ENCODE peak calls at places on chromosome 7, in eight cellular contexts. One of them, this sample, is unnamed.

GRCh38 chr7:123643495-123644428 is 11.9 kb upstream of the LMOD2 start:
- DNase-seq in HEK293T: peak
- DNase-seq in HAP-1: peak
- DNase-seq in cardiac muscle cell: peak
- DNase-seq in cardiac fibroblast: peak
- DNase-seq in mesothelial cell of epicardium: no peak
- DNase-seq in Caco-2: peak
- DNase-seq in WTC11: peak
- DNase-seq in this sample: peak

GRCh38 chr7:103636153-103636552 is 190.1 kb upstream of the SLC26A5 start:
- DNase-seq in mesothelial cell of epicardium: no peak
- DNase-seq in cardiac muscle cell: no peak
- DNase-seq in HEK293T: no peak
- DNase-seq in cardiac fibroblast: peak
- DNase-seq in WTC11: no peak
- DNase-seq in HAP-1: no peak
- DNase-seq in Caco-2: no peak
- DNase-seq in this sample: no peak

GRCh38 chr7:159146084-159146858 is 1.6 kb upstream of the VIPR2 start:
- DNase-seq in cardiac muscle cell: no peak
- DNase-seq in HEK293T: no peak
- DNase-seq in cardiac fibroblast: no peak
- DNase-seq in mesothelial cell of epicardium: no peak
- DNase-seq in HAP-1: no peak
- DNase-seq in WTC11: no peak
- DNase-seq in Caco-2: no peak
- DNase-seq in this sample: no peak

GRCh38 chr7:157708896-157709295 is 372.1 kb downstream of the DNAJB6 start:
- DNase-seq in cardiac fibroblast: no peak
- DNase-seq in HEK293T: no peak
- DNase-seq in mesothelial cell of epicardium: no peak
- DNase-seq in cardiac muscle cell: no peak
- DNase-seq in WTC11: no peak
- DNase-seq in Caco-2: no peak
- DNase-seq in HAP-1: no peak
- DNase-seq in this sample: no peak

GRCh38 chr7:140456627-140457051 is 22.7 kb downstream of the MKRN1 start:
- DNase-seq in cardiac muscle cell: no peak
- DNase-seq in HEK293T: no peak
- DNase-seq in HAP-1: no peak
- DNase-seq in mesothelial cell of epicardium: no peak
- DNase-seq in cardiac fibroblast: no peak
- DNase-seq in WTC11: no peak
- DNase-seq in Caco-2: no peak
- DNase-seq in this sample: no peak

GRCh38 chr7:24334012-24334411 is 50.0 kb downstream of the NPY start:
- DNase-seq in HEK293T: no peak
- DNase-seq in cardiac fibroblast: no peak
- DNase-seq in cardiac muscle cell: no peak
- DNase-seq in HAP-1: no peak
- DNase-seq in WTC11: no peak
- DNase-seq in mesothelial cell of epicardium: no peak
- DNase-seq in Caco-2: no peak
- DNase-seq in this sample: no peak

GRCh38 chr7:143884978-143885559 is 16.9 kb downstream of the TCAF1 start:
- DNase-seq in cardiac muscle cell: peak
- DNase-seq in HEK293T: no peak
- DNase-seq in mesothelial cell of epicardium: peak
- DNase-seq in HAP-1: no peak
- DNase-seq in cardiac fibroblast: peak
- DNase-seq in Caco-2: no peak
- DNase-seq in WTC11: peak
- DNase-seq in this sample: peak

GRCh38 chr7:30727061-30727945 is 24.6 kb upstream of the INMT start:
- DNase-seq in WTC11: no peak
- DNase-seq in cardiac muscle cell: no peak
- DNase-seq in mesothelial cell of epicardium: no peak
- DNase-seq in HEK293T: no peak
- DNase-seq in Caco-2: no peak
- DNase-seq in HAP-1: no peak
- DNase-seq in cardiac fibroblast: no peak
- DNase-seq in this sample: peak

GRCh38 chr7:128164061-128164954 is 76.8 kb upstream of the LEP start:
- DNase-seq in HEK293T: no peak
- DNase-seq in mesothelial cell of epicardium: no peak
- DNase-seq in cardiac fibroblast: peak
- DNase-seq in cardiac muscle cell: no peak
- DNase-seq in WTC11: peak
- DNase-seq in HAP-1: no peak
- DNase-seq in Caco-2: peak
- DNase-seq in this sample: peak

GRCh38 chr7:66140924-66141323 is 26.3 kb downstream of the CRCP start:
- DNase-seq in cardiac muscle cell: peak
- DNase-seq in HEK293T: peak
- DNase-seq in cardiac fibroblast: peak
- DNase-seq in HAP-1: peak
- DNase-seq in WTC11: peak
- DNase-seq in Caco-2: peak
- DNase-seq in mesothelial cell of epicardium: peak
- DNase-seq in this sample: peak

GRCh38 chr7:8089036-8089780 is 120.6 kb downstream of the GLCCI1 start:
- DNase-seq in WTC11: no peak
- DNase-seq in mesothelial cell of epicardium: no peak
- DNase-seq in HEK293T: no peak
- DNase-seq in HAP-1: no peak
- DNase-seq in cardiac fibroblast: no peak
- DNase-seq in cardiac muscle cell: no peak
- DNase-seq in Caco-2: no peak
- DNase-seq in this sample: no peak

GRCh38 chr7:24540956-24541355 is 32.3 kb upstream of the PALS2 start:
- DNase-seq in mesothelial cell of epicardium: no peak
- DNase-seq in cardiac muscle cell: no peak
- DNase-seq in HEK293T: no peak
- DNase-seq in HAP-1: no peak
- DNase-seq in cardiac fibroblast: no peak
- DNase-seq in WTC11: no peak
- DNase-seq in Caco-2: no peak
- DNase-seq in this sample: no peak

GRCh38 chr7:74371381-74372059 is 82.2 kb upstream of the GTF2IRD1 start:
- DNase-seq in HAP-1: peak
- DNase-seq in cardiac fibroblast: peak
- DNase-seq in cardiac muscle cell: peak
- DNase-seq in HEK293T: no peak
- DNase-seq in WTC11: peak
- DNase-seq in Caco-2: peak
- DNase-seq in mesothelial cell of epicardium: no peak
- DNase-seq in this sample: no peak

GRCh38 chr7:48924433-48924832 is at the start of gene CDC14C:
- DNase-seq in cardiac muscle cell: no peak
- DNase-seq in Caco-2: no peak
- DNase-seq in HEK293T: no peak
- DNase-seq in mesothelial cell of epicardium: no peak
- DNase-seq in WTC11: no peak
- DNase-seq in HAP-1: no peak
- DNase-seq in cardiac fibroblast: no peak
- DNase-seq in this sample: no peak

GRCh38 chr7:69467826-69468225 is 130.4 kb upstream of the AUTS2 start:
- DNase-seq in HEK293T: no peak
- DNase-seq in HAP-1: no peak
- DNase-seq in cardiac muscle cell: no peak
- DNase-seq in WTC11: no peak
- DNase-seq in mesothelial cell of epicardium: no peak
- DNase-seq in Caco-2: no peak
- DNase-seq in cardiac fibroblast: no peak
- DNase-seq in this sample: no peak

GRCh38 chr7:99076615-99077014 is 67.3 kb downstream of the SMURF1 start:
- DNase-seq in Caco-2: no peak
- DNase-seq in cardiac muscle cell: no peak
- DNase-seq in cardiac fibroblast: no peak
- DNase-seq in HEK293T: no peak
- DNase-seq in WTC11: no peak
- DNase-seq in HAP-1: no peak
- DNase-seq in mesothelial cell of epicardium: no peak
- DNase-seq in this sample: no peak

GRCh38 chr7:22576941-22577927 is 77.2 kb upstream of the STEAP1B start:
- DNase-seq in WTC11: no peak
- DNase-seq in HAP-1: no peak
- DNase-seq in mesothelial cell of epicardium: no peak
- DNase-seq in cardiac muscle cell: no peak
- DNase-seq in cardiac fibroblast: peak
- DNase-seq in HEK293T: no peak
- DNase-seq in Caco-2: peak
- DNase-seq in this sample: peak

GRCh38 chr7:54629771-54630170 is 87.6 kb downstream of the VSTM2A start:
- DNase-seq in HAP-1: no peak
- DNase-seq in cardiac muscle cell: no peak
- DNase-seq in HEK293T: no peak
- DNase-seq in Caco-2: no peak
- DNase-seq in WTC11: no peak
- DNase-seq in mesothelial cell of epicardium: no peak
- DNase-seq in cardiac fibroblast: no peak
- DNase-seq in this sample: no peak

GRCh38 chr7:128221929-128222403 is 19.1 kb upstream of the LEP start:
- DNase-seq in WTC11: no peak
- DNase-seq in cardiac muscle cell: no peak
- DNase-seq in HEK293T: no peak
- DNase-seq in HAP-1: no peak
- DNase-seq in cardiac fibroblast: peak
- DNase-seq in Caco-2: no peak
- DNase-seq in mesothelial cell of epicardium: no peak
- DNase-seq in this sample: peak

GRCh38 chr7:50560865-50561351 is 4.3 kb downstream of the DDC start:
- DNase-seq in HAP-1: peak
- DNase-seq in cardiac muscle cell: no peak
- DNase-seq in WTC11: peak
- DNase-seq in mesothelial cell of epicardium: no peak
- DNase-seq in Caco-2: no peak
- DNase-seq in HEK293T: no peak
- DNase-seq in cardiac fibroblast: no peak
- DNase-seq in this sample: no peak

GRCh38 chr7:136144182-136144581 is 167.0 kb upstream of the MTPN start:
- DNase-seq in cardiac muscle cell: no peak
- DNase-seq in WTC11: no peak
- DNase-seq in cardiac fibroblast: no peak
- DNase-seq in mesothelial cell of epicardium: no peak
- DNase-seq in Caco-2: no peak
- DNase-seq in HAP-1: no peak
- DNase-seq in HEK293T: no peak
- DNase-seq in this sample: no peak

GRCh38 chr7:113197274-113197673 is 78.9 kb upstream of the SMIM30 start:
- DNase-seq in WTC11: no peak
- DNase-seq in Caco-2: no peak
- DNase-seq in mesothelial cell of epicardium: no peak
- DNase-seq in cardiac fibroblast: peak
- DNase-seq in cardiac muscle cell: no peak
- DNase-seq in HEK293T: no peak
- DNase-seq in HAP-1: no peak
- DNase-seq in this sample: peak

GRCh38 chr7:31043035-31043434 is 9.1 kb upstream of the ADCYAP1R1 start:
- DNase-seq in cardiac fibroblast: no peak
- DNase-seq in HEK293T: no peak
- DNase-seq in Caco-2: no peak
- DNase-seq in mesothelial cell of epicardium: no peak
- DNase-seq in WTC11: peak
- DNase-seq in HAP-1: no peak
- DNase-seq in cardiac muscle cell: no peak
- DNase-seq in this sample: no peak

GRCh38 chr7:120990468-120991118 is 2.1 kb downstream of the CPED1 start:
- DNase-seq in WTC11: no peak
- DNase-seq in cardiac fibroblast: no peak
- DNase-seq in HEK293T: no peak
- DNase-seq in Caco-2: no peak
- DNase-seq in HAP-1: no peak
- DNase-seq in mesothelial cell of epicardium: no peak
- DNase-seq in cardiac muscle cell: no peak
- DNase-seq in this sample: no peak

This sample was measured in GM03348.